ENCODE peak calls at places on chromosomes 13 and 19, in eight cellular contexts. T is tibial artery, A is esophagus muscularis mucosa, F is fibroblast of mammary gland, W is fibroblast of lung, X is GM12865, K is AG04450, N is neural crest cell. R is an unnamed sample.

GRCh38 chr19:30206187-30206586 is 166.0 kb upstream of the ZNF536 start:
- DNase-seq in T (no peak), A (peak), F (no peak), W (no peak), X (no peak), K (no peak), N (no peak), R (no peak)

GRCh38 chr19:5294403-5295160 is 46.0 kb downstream of the PTPRS start:
- DNase-seq in T (no peak), A (no peak), F (no peak), W (no peak), X (no peak), K (no peak), N (no peak), R (no peak)

GRCh38 chr19:11921852-11922495 is 2.9 kb upstream of the ZNF700 start:
- DNase-seq in T (no peak), A (no peak), F (no peak), W (no peak), X (no peak), K (no peak), N (no peak), R (peak)

GRCh38 chr19:36986601-36987000 is 70.5 kb downstream of the ZNF568 start:
- DNase-seq in T (no peak), A (no peak), F (no peak), W (no peak), X (no peak), K (no peak), N (no peak), R (no peak)

GRCh38 chr13:21426238-21426637 is 32.9 kb downstream of the ZDHHC20 start:
- DNase-seq in T (no peak), A (no peak), F (no peak), W (no peak), X (peak), K (no peak), N (no peak), R (no peak)

GRCh38 chr19:58153386-58153785 is 2.8 kb upstream of the ZNF329 start:
- DNase-seq in T (no peak), A (no peak), F (no peak), W (no peak), X (no peak), K (no peak), N (no peak), R (no peak)

GRCh38 chr19:6063576-6063961 is 46.7 kb downstream of the RFX2 start:
- DNase-seq in T (peak), A (no peak), F (no peak), W (no peak), X (no peak), K (no peak), N (no peak), R (no peak)

GRCh38 chr13:37923236-37923635 is 53.7 kb upstream of the TRPC4 start:
- DNase-seq in T (no peak), A (no peak), F (no peak), W (no peak), X (no peak), K (no peak), N (no peak), R (no peak)

GRCh38 chr13:39875583-39875982 is 220.1 kb downstream of the COG6 start:
- DNase-seq in T (no peak), A (no peak), F (no peak), W (no peak), X (no peak), K (no peak), N (no peak), R (peak)

GRCh38 chr19:14770136-14770535 is 8.2 kb downstream of the ADGRE2 start:
- DNase-seq in T (no peak), A (no peak), F (no peak), W (no peak), X (no peak), K (no peak), N (no peak), R (no peak)

GRCh38 chr13:40220299-40220935 is 446.0 kb downstream of the FOXO1 start:
- DNase-seq in T (no peak), A (no peak), F (peak), W (peak), X (no peak), K (no peak), N (no peak), R (peak)

GRCh38 chr13:111243981-111244380 is 76.5 kb upstream of the TEX29 start:
- DNase-seq in T (no peak), A (no peak), F (no peak), W (no peak), X (no peak), K (no peak), N (no peak), R (no peak)

GRCh38 chr19:16382775-16383543 is 58.3 kb downstream of the KLF2 start:
- DNase-seq in T (peak), A (peak), F (peak), W (peak), X (peak), K (peak), N (peak), R (peak)

GRCh38 chr19:44893704-44894103 is 2.6 kb downstream of the TOMM40 start:
- DNase-seq in T (no peak), A (no peak), F (no peak), W (no peak), X (no peak), K (no peak), N (no peak), R (no peak)

GRCh38 chr19:44951179-44952159 is 3.7 kb upstream of the CLPTM1 start:
- DNase-seq in T (peak), A (no peak), F (peak), W (peak), X (peak), K (peak), N (peak), R (peak)

GRCh38 chr19:2376784-2377519 is 16.9 kb downstream of the TMPRSS9 start:
- DNase-seq in T (no peak), A (no peak), F (no peak), W (no peak), X (no peak), K (no peak), N (no peak), R (no peak)

GRCh38 chr19:18098891-18099622 is 1.5 kb downstream of the MAST3 start:
- DNase-seq in T (peak), A (no peak), F (no peak), W (no peak), X (peak), K (no peak), N (no peak), R (no peak)

GRCh38 chr13:42524487-42525034 is 49.4 kb upstream of the TNFSF11 start:
- DNase-seq in T (no peak), A (no peak), F (peak), W (peak), X (no peak), K (no peak), N (no peak), R (no peak)

GRCh38 chr13:26926371-26926770 is 165.8 kb upstream of the GPR12 start:
- DNase-seq in T (no peak), A (no peak), F (no peak), W (no peak), X (no peak), K (no peak), N (no peak), R (no peak)

GRCh38 chr13:72194531-72194930 is 327.5 kb upstream of the DACH1 start:
- DNase-seq in T (no peak), A (no peak), F (peak), W (no peak), X (no peak), K (no peak), N (no peak), R (no peak)

GRCh38 chr19:39052243-39052746 is 19.9 kb upstream of the FBXO27 start:
- DNase-seq in T (no peak), A (no peak), F (peak), W (peak), X (peak), K (peak), N (peak), R (peak)

GRCh38 chr19:43913383-43913782 is 21.7 kb downstream of the ZNF45 start:
- DNase-seq in T (no peak), A (no peak), F (peak), W (peak), X (no peak), K (no peak), N (no peak), R (no peak)

GRCh38 chr13:31074750-31075149 is 87.0 kb downstream of the HSPH1 start:
- DNase-seq in T (no peak), A (no peak), F (no peak), W (no peak), X (peak), K (no peak), N (no peak), R (no peak)

GRCh38 chr13:38941353-38941945 is 49.2 kb downstream of the STOML3 start:
- DNase-seq in T (no peak), A (no peak), F (no peak), W (peak), X (no peak), K (no peak), N (no peak), R (peak)

GRCh38 chr13:109000207-109000606 is 370.8 kb downstream of the MYO16 start:
- DNase-seq in T (no peak), A (no peak), F (no peak), W (no peak), X (no peak), K (no peak), N (no peak), R (no peak)

GRCh38 chr13:62209539-62209938 is 793.9 kb upstream of the PCDH20 start:
- DNase-seq in T (no peak), A (no peak), F (no peak), W (peak), X (peak), K (no peak), N (no peak), R (no peak)

GRCh38 chr13:34822681-34823080 is 119.4 kb upstream of the NBEA start:
- DNase-seq in T (no peak), A (no peak), F (no peak), W (no peak), X (no peak), K (no peak), N (no peak), R (no peak)

GRCh38 chr19:35140898-35141626 is 2.0 kb upstream of the FXYD7 start:
- DNase-seq in T (peak), A (peak), F (peak), W (peak), X (peak), K (peak), N (peak), R (peak)
- TF ChIP-seq CTCF in T (no peak), A (peak), F (peak), W (peak), X (peak), K (peak), N (peak), R (peak)

GRCh38 chr13:99525967-99526366 is 24.7 kb downstream of the TM9SF2 start:
- DNase-seq in T (no peak), A (no peak), F (no peak), W (no peak), X (no peak), K (no peak), N (no peak), R (no peak)

GRCh38 chr13:99523838-99524237 is 22.6 kb downstream of the TM9SF2 start:
- DNase-seq in T (no peak), A (no peak), F (no peak), W (no peak), X (no peak), K (no peak), N (no peak), R (no peak)

GRCh38 chr13:99527346-99527745 is 26.1 kb downstream of the TM9SF2 start:
- DNase-seq in T (no peak), A (no peak), F (no peak), W (no peak), X (no peak), K (no peak), N (no peak), R (no peak)

GRCh38 chr13:99526549-99526948 is 25.3 kb downstream of the TM9SF2 start:
- DNase-seq in T (no peak), A (no peak), F (no peak), W (no peak), X (no peak), K (no peak), N (no peak), R (no peak)

GRCh38 chr13:99528547-99528946 is 27.3 kb downstream of the TM9SF2 start:
- DNase-seq in T (no peak), A (no peak), F (no peak), W (peak), X (peak), K (no peak), N (no peak), R (no peak)
- TF ChIP-seq CTCF in T (no peak), A (no peak), F (no peak), W (no peak), X (peak), K (peak), N (peak), R (peak)

GRCh38 chr13:112768795-112769411 is 79.1 kb downstream of the ATP11A start:
- DNase-seq in T (no peak), A (no peak), F (no peak), W (no peak), X (peak), K (no peak), N (no peak), R (no peak)

GRCh38 chr13:112769615-112770014 is 79.8 kb downstream of the ATP11A start:
- DNase-seq in T (no peak), A (no peak), F (no peak), W (no peak), X (no peak), K (no peak), N (no peak), R (no peak)

GRCh38 chr13:112771877-112772538 is 82.2 kb downstream of the ATP11A start:
- DNase-seq in T (no peak), A (no peak), F (no peak), W (no peak), X (no peak), K (no peak), N (no peak), R (no peak)

GRCh38 chr13:112771139-112771876 is 81.5 kb downstream of the ATP11A start:
- DNase-seq in T (no peak), A (no peak), F (no peak), W (no peak), X (no peak), K (no peak), N (no peak), R (no peak)

DNA sequence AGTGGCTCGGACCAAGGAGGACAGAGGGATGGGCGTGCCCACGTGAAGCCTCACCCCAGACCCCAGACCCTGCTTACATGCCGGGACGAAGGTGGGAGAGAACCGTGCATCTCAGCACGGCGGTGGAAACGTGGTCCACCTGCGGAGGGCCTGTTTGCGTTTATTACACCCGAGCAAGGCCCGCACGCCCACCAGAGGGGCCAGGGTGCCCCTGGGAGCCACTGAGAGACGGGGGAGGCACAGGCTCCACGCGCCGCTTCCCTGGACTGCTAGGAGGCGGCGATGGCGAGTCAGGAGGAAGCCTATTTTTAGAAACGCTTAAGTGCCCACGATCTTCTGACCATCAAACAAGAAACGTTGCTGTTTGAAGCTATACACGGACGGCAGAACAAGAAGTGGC is 80.7 kb downstream of the ATP11A start:
- DNase-seq in T (no peak), A (no peak), F (no peak), W (no peak), X (no peak), K (no peak), N (no peak), R (no peak)
- TF ChIP-seq CTCF in T (no peak), A (no peak), F (no peak), W (no peak), X (no peak), K (no peak), N (no peak), R (no peak)

GRCh38 chr13:78317030-78317429 is 286.3 kb downstream of the POU4F1 start:
- DNase-seq in T (no peak), A (no peak), F (no peak), W (peak), X (peak), K (no peak), N (no peak), R (peak)
- TF ChIP-seq CTCF in T (no peak), A (no peak), F (peak), W (peak), X (peak), K (peak), N (peak), R (peak)

DNA sequence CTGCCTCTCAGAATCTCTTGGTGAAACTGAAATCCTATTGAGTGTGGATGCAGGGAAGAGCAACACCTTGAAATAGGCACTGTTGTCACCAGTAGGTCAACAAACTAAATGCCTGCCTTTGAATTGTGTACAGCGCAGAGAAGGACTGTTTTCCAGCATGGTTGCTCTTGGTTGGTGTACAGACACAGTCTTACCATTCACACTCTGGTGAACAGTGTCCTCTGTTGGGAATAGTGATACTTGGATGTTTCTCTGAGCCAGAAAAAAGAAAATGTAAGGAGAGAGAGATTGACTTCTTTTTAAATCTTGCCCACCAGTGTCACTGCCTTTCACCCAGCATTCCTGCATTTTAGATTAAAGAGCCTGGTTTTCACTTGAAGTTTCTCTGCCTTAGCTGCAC is 179.7 kb downstream of the STK24 start:
- DNase-seq in T (no peak), A (no peak), F (peak), W (peak), X (no peak), K (no peak), N (no peak), R (peak)
- TF ChIP-seq CTCF in T (no peak), A (peak), F (peak), W (peak), X (no peak), K (peak), N (no peak), R (peak)